ENCODE peak calls at places on chromosomes 12 and 14, in five cellular contexts. Q, V, I, U and X are unnamed samples.

GRCh38 chr12:102631274-102631673 is 150.9 kb upstream of the IGF1 start:
- DNase-seq in V (no peak), Q (no peak), U (no peak), I (no peak), X (no peak)

GRCh38 chr14:69105326-69105725 is 47.6 kb downstream of the DCAF5 start:
- DNase-seq in I (no peak), U (no peak), Q (no peak), V (no peak), X (no peak)

GRCh38 chr12:104323899-104324298 is 20.4 kb downstream of the EID3 start:
- DNase-seq in V (no peak), I (no peak), U (no peak), Q (no peak), X (no peak)

GRCh38 chr12:54564768-54565167 is 15.4 kb downstream of the PDE1B start:
- DNase-seq in V (no peak), Q (no peak), U (no peak), I (no peak), X (no peak)

GRCh38 chr12:80936642-80937390 is 918 bp downstream of the LIN7A start:
- DNase-seq in Q (no peak), V (no peak), I (peak), U (no peak), X (no peak)

GRCh38 chr14:53951661-53952265 is 4.9 kb downstream of the BMP4 start:
- DNase-seq in V (no peak), U (no peak), I (no peak), Q (no peak), X (no peak)

GRCh38 chr14:91354979-91355685 is 62.5 kb downstream of the CCDC88C start:
- DNase-seq in V (no peak), U (peak), Q (peak), I (no peak), X (peak)

GRCh38 chr12:56188116-56188785 is 1.0 kb downstream of the SMARCC2 start:
- DNase-seq in V (no peak), U (no peak), Q (peak), I (no peak), X (no peak)

GRCh38 chr12:93363854-93364297 is 13.8 kb upstream of the NUDT4 start:
- DNase-seq in V (no peak), U (no peak), Q (no peak), I (no peak), X (peak)

GRCh38 chr12:30796891-30797371 is 42.2 kb upstream of the CAPRIN2 start:
- DNase-seq in V (no peak), Q (no peak), U (no peak), I (no peak), X (no peak)

GRCh38 chr14:36509056-36509917 is 10.7 kb downstream of the NKX2-1 start:
- DNase-seq in U (no peak), I (no peak), V (no peak), Q (no peak), X (no peak)

GRCh38 chr14:52086755-52087154 is 17.9 kb upstream of the NID2 start:
- DNase-seq in I (no peak), Q (no peak), U (no peak), V (no peak), X (no peak)

GRCh38 chr12:1104088-1104800 is 113.2 kb downstream of the ERC1 start:
- DNase-seq in Q (peak), I (no peak), U (no peak), V (no peak), X (no peak)

GRCh38 chr12:79547735-79548347 is 142.9 kb downstream of the PAWR start:
- DNase-seq in V (peak), U (no peak), Q (peak), I (no peak), X (no peak)

GRCh38 chr12:39897315-39897714 is 208.6 kb downstream of the SLC2A13 start:
- DNase-seq in V (no peak), I (no peak), U (no peak), Q (no peak), X (no peak)

GRCh38 chr14:21668377-21668776 is 5.2 kb downstream of the OR4E1 start:
- DNase-seq in I (no peak), V (no peak), Q (no peak), U (no peak), X (no peak)

GRCh38 chr12:108930756-108931155 is 50.9 kb downstream of the DAO start:
- DNase-seq in Q (no peak), V (no peak), U (no peak), I (no peak), X (no peak)

GRCh38 chr14:78637903-78638302 is 467.7 kb downstream of the NRXN3 start:
- DNase-seq in I (no peak), V (no peak), Q (no peak), U (no peak), X (no peak)

GRCh38 chr12:29639893-29640495 is 142.5 kb upstream of the OVCH1 start:
- DNase-seq in Q (no peak), V (no peak), U (no peak), I (no peak), X (no peak)

GRCh38 chr14:76236172-76237130 is 84.7 kb downstream of the GPATCH2L start:
- DNase-seq in V (no peak), I (peak), U (no peak), Q (peak), X (no peak)

GRCh38 chr12:24062642-24063245 is 113.3 kb upstream of the SOX5 start:
- DNase-seq in I (no peak), V (peak), Q (no peak), U (no peak), X (no peak)

GRCh38 chr12:94445662-94446061 is 14.0 kb downstream of the CEP83 start:
- DNase-seq in U (no peak), I (no peak), V (no peak), Q (no peak), X (no peak)

GRCh38 chr12:32494676-32495075 is 95.3 kb downstream of the FGD4 start:
- DNase-seq in U (no peak), V (no peak), I (no peak), Q (peak), X (no peak)

GRCh38 chr12:29148958-29149690 is at the start of gene FAR2:
- DNase-seq in V (no peak), U (peak), Q (no peak), I (peak), X (peak)

GRCh38 chr12:123384994-123385376 is 1.1 kb downstream of the KMT5A start:
- DNase-seq in U (no peak), I (no peak), Q (no peak), V (no peak), X (no peak)

GRCh38 chr14:57960946-57961792 is 95.3 kb upstream of the SLC35F4 start:
- DNase-seq in Q (no peak), V (no peak), I (no peak), U (no peak), X (no peak)

GRCh38 chr12:56374726-56375597 is 12.3 kb upstream of the APOF start:
- DNase-seq in Q (peak), U (no peak), V (no peak), I (peak), X (no peak)

GRCh38 chr12:31728917-31729640 is at the start of gene AMN1:
- DNase-seq in U (peak), V (peak), I (peak), Q (peak), X (peak)

GRCh38 chr12:108735855-108736254 is 4.5 kb upstream of the CORO1C start:
- DNase-seq in Q (no peak), I (no peak), V (no peak), U (no peak), X (no peak)

GRCh38 chr14:81710232-81710845 is 176.7 kb upstream of the SEL1L start:
- DNase-seq in I (no peak), Q (peak), V (no peak), U (no peak), X (no peak)

GRCh38 chr14:99774526-99775307 is 18.5 kb upstream of the EML1 start:
- DNase-seq in Q (no peak), I (no peak), U (no peak), V (no peak), X (no peak)

GRCh38 chr12:111819191-111820158 is 22.6 kb upstream of the MAPKAPK5 start:
- DNase-seq in I (no peak), V (no peak), U (no peak), Q (peak), X (no peak)

GRCh38 chr12:52195065-52195730 is 3.4 kb upstream of the KRT80 start:
- DNase-seq in V (no peak), U (no peak), Q (no peak), I (no peak), X (no peak)

GRCh38 chr12:100290016-100290415 is 23.0 kb downstream of the SCYL2 start:
- DNase-seq in V (no peak), U (no peak), Q (no peak), I (no peak), X (no peak)

GRCh38 chr14:100143523-100143922 is 15.9 kb downstream of the DEGS2 start:
- DNase-seq in I (no peak), Q (no peak), U (no peak), V (no peak), X (no peak)